ENCODE peak calls at places on chromosomes 7 and 10, in seven cellular contexts. W, S, H, E, I, V and U are unnamed samples.

GRCh38 chr10:43069597-43069996 is 7.3 kb upstream of the RET start:
- DNase-seq in W (no peak), S (no peak), H (no peak), E (no peak), I (no peak), V (no peak), U (no peak)

GRCh38 chr10:101935431-101935830 is 91.8 kb upstream of the KCNIP2 start:
- DNase-seq in W (no peak), S (no peak), H (no peak), E (no peak), I (no peak), V (no peak), U (no peak)

GRCh38 chr7:90706067-90706716 is 110.1 kb downstream of the CDK14 start:
- DNase-seq in W (peak), S (no peak), H (no peak), E (no peak), I (no peak), V (peak), U (no peak)

GRCh38 chr10:89478085-89478738 is 57.2 kb downstream of the SLC16A12 start:
- DNase-seq in W (no peak), S (no peak), H (no peak), E (no peak), I (no peak), V (no peak), U (no peak)

GRCh38 chr10:96125142-96125515 is 5.0 kb upstream of the ZNF518A start:
- DNase-seq in W (no peak), S (no peak), H (no peak), E (no peak), I (no peak), V (no peak), U (no peak)

GRCh38 chr7:30238721-30239441 is 45.5 kb upstream of the ZNRF2 start:
- DNase-seq in W (peak), S (peak), H (no peak), E (no peak), I (peak), V (peak), U (no peak)

GRCh38 chr10:125159932-125160855 is at the start of gene CTBP2:
- DNase-seq in W (peak), S (peak), H (peak), E (peak), I (peak), V (no peak), U (peak)

GRCh38 chr7:24283900-24284698 is at the start of gene NPY:
- DNase-seq in W (no peak), S (no peak), H (no peak), E (no peak), I (no peak), V (no peak), U (no peak)

GRCh38 chr7:115838829-115839228 is 191.7 kb downstream of the TFEC start:
- DNase-seq in W (no peak), S (no peak), H (no peak), E (no peak), I (peak), V (no peak), U (no peak)

GRCh38 chr7:124784879-124785818 is 19.6 kb upstream of the GPR37 start:
- DNase-seq in W (peak), S (no peak), H (no peak), E (no peak), I (peak), V (peak), U (no peak)

GRCh38 chr7:35630573-35630972 is 64.4 kb downstream of the HERPUD2 start:
- DNase-seq in W (no peak), S (no peak), H (no peak), E (no peak), I (peak), V (no peak), U (no peak)

GRCh38 chr7:90850516-90850915 is 254.4 kb downstream of the CDK14 start:
- DNase-seq in W (no peak), S (no peak), H (no peak), E (no peak), I (no peak), V (no peak), U (no peak)

GRCh38 chr10:122276611-122277205 is 5.6 kb downstream of the BTBD16 start:
- DNase-seq in W (no peak), S (no peak), H (no peak), E (peak), I (peak), V (no peak), U (no peak)

GRCh38 chr7:152086513-152086912 is 61.0 kb downstream of the GALNT11 start:
- DNase-seq in W (no peak), S (no peak), H (no peak), E (no peak), I (no peak), V (no peak), U (no peak)

GRCh38 chr7:45451636-45452035 is 122.5 kb upstream of the ADCY1 start:
- DNase-seq in W (no peak), S (no peak), H (no peak), E (no peak), I (peak), V (no peak), U (no peak)

GRCh38 chr10:103720328-103720963 is 134.9 kb downstream of the SH3PXD2A start:
- DNase-seq in W (no peak), S (no peak), H (no peak), E (no peak), I (peak), V (no peak), U (no peak)

GRCh38 chr7:34133983-34134782 is 228.8 kb downstream of the BMPER start:
- DNase-seq in W (peak), S (peak), H (no peak), E (no peak), I (peak), V (peak), U (peak)

GRCh38 chr10:28072573-28072972 is 73.7 kb upstream of the ODAD2 start:
- DNase-seq in W (no peak), S (no peak), H (no peak), E (no peak), I (peak), V (no peak), U (no peak)

GRCh38 chr7:116632349-116632748 is 39.6 kb upstream of the MET start:
- DNase-seq in W (no peak), S (no peak), H (no peak), E (no peak), I (no peak), V (no peak), U (no peak)

GRCh38 chr7:33043875-33044718 is 18.5 kb downstream of the NT5C3A start:
- DNase-seq in W (peak), S (no peak), H (no peak), E (no peak), I (no peak), V (no peak), U (no peak)

GRCh38 chr7:94556028-94556427 is 46.4 kb downstream of the CASD1 start:
- DNase-seq in W (no peak), S (no peak), H (no peak), E (no peak), I (no peak), V (no peak), U (no peak)

GRCh38 chr10:29648983-29649268 is 14.2 kb upstream of the SVIL start:
- DNase-seq in W (no peak), S (no peak), H (no peak), E (no peak), I (peak), V (no peak), U (no peak)

GRCh38 chr7:151408839-151409554 is 841 bp downstream of the WDR86 start:
- DNase-seq in W (no peak), S (no peak), H (no peak), E (no peak), I (no peak), V (no peak), U (no peak)

GRCh38 chr10:36534471-36535002 is 590.9 kb upstream of the ANKRD30A start:
- DNase-seq in W (no peak), S (no peak), H (no peak), E (no peak), I (peak), V (no peak), U (no peak)

GRCh38 chr7:94056796-94057207 is 52.6 kb upstream of the BET1 start:
- DNase-seq in W (no peak), S (no peak), H (no peak), E (no peak), I (peak), V (no peak), U (no peak)

GRCh38 chr7:33671521-33672262 is 233.6 kb upstream of the BMPER start:
- DNase-seq in W (peak), S (no peak), H (no peak), E (no peak), I (no peak), V (no peak), U (no peak)

GRCh38 chr7:40175725-40176510 is 41.1 kb downstream of the SUGCT start:
- DNase-seq in W (no peak), S (no peak), H (no peak), E (no peak), I (peak), V (no peak), U (no peak)